ENCODE peak calls at places on chromosomes 5 and 9, in seven cellular contexts. F, M, H, R, E, Z and J are unnamed samples.

GRCh38 chr9:83432104-83432627 is 106.0 kb downstream of the FRMD3 start:
- DNase-seq in M (peak), H (peak), Z (peak), R (peak), F (no peak), E (peak), J (peak)

GRCh38 chr5:155211764-155212163 is 198.2 kb downstream of the KIF4B start:
- DNase-seq in F (no peak), Z (no peak), E (no peak), M (no peak), H (no peak), R (no peak), J (no peak)

GRCh38 chr5:32170303-32171170 is 3.6 kb downstream of the GOLPH3 start:
- DNase-seq in Z (no peak), F (no peak), M (peak), R (no peak), E (peak), H (peak), J (no peak)

GRCh38 chr5:141608046-141608445 is 10.8 kb downstream of the DIAPH1 start:
- DNase-seq in R (no peak), Z (no peak), H (no peak), F (no peak), M (no peak), E (no peak), J (no peak)

GRCh38 chr5:151239237-151239861 is 13.6 kb upstream of the GM2A start:
- DNase-seq in R (peak), Z (peak), E (peak), M (peak), F (no peak), H (no peak), J (peak)

GRCh38 chr5:63398346-63398745 is 563.9 kb downstream of the HTR1A start:
- DNase-seq in F (no peak), R (no peak), E (peak), M (peak), Z (no peak), H (no peak), J (no peak)

GRCh38 chr9:14924821-14925220 is 14.6 kb upstream of the FREM1 start:
- DNase-seq in F (no peak), M (no peak), H (peak), R (no peak), E (no peak), Z (no peak), J (no peak)

GRCh38 chr9:16915126-16915831 is 44.8 kb upstream of the BNC2 start:
- DNase-seq in M (no peak), E (no peak), F (no peak), R (no peak), Z (peak), H (no peak), J (no peak)

GRCh38 chr9:90459321-90459720 is 183.3 kb downstream of the DIRAS2 start:
- DNase-seq in H (no peak), F (no peak), Z (no peak), R (no peak), M (no peak), E (no peak), J (no peak)

GRCh38 chr9:12697719-12698118 is 4.5 kb downstream of the TYRP1 start:
- DNase-seq in M (no peak), E (peak), R (no peak), Z (no peak), F (no peak), H (no peak), J (no peak)

GRCh38 chr5:27041372-27041771 is 3.0 kb upstream of the CDH9 start:
- DNase-seq in Z (no peak), F (no peak), H (no peak), M (no peak), E (no peak), R (no peak), J (no peak)

GRCh38 chr5:134135091-134135655 is 20.7 kb downstream of the TCF7 start:
- DNase-seq in H (no peak), R (no peak), E (no peak), F (no peak), Z (no peak), M (no peak), J (peak)

GRCh38 chr9:100281676-100282387 is 70.9 kb downstream of the TEX10 start:
- DNase-seq in Z (no peak), F (no peak), E (no peak), H (no peak), M (no peak), R (no peak), J (no peak)

GRCh38 chr5:62931081-62931480 is 352.5 kb downstream of the LRRC70 start:
- DNase-seq in M (no peak), Z (no peak), E (no peak), H (no peak), F (no peak), R (no peak), J (no peak)

GRCh38 chr5:73272351-73272750 is 99.4 kb downstream of the TMEM174 start:
- DNase-seq in F (no peak), M (no peak), Z (no peak), R (no peak), H (no peak), E (no peak), J (no peak)

GRCh38 chr9:27336829-27337228 is 39.9 kb upstream of the EQTN start:
- DNase-seq in H (no peak), Z (no peak), M (no peak), E (no peak), R (no peak), F (no peak), J (no peak)

GRCh38 chr9:6757132-6757987 is at the start of gene KDM4C:
- DNase-seq in F (peak), Z (peak), R (peak), M (peak), H (peak), E (peak), J (peak)

GRCh38 chr5:123951204-123951977 is 439.4 kb downstream of the CSNK1G3 start:
- DNase-seq in Z (no peak), F (no peak), M (peak), H (peak), R (peak), E (peak), J (no peak)

GRCh38 chr5:134438268-134438622 is 26.6 kb upstream of the CDKN2AIPNL start:
- DNase-seq in M (peak), H (peak), R (no peak), F (no peak), Z (no peak), E (peak), J (no peak)

GRCh38 chr9:104927912-104928740 is at the start of gene ABCA1:
- DNase-seq in M (peak), F (no peak), E (peak), R (peak), Z (peak), H (no peak), J (peak)

GRCh38 chr9:131758972-131759647 is 19.2 kb upstream of the RAPGEF1 start:
- DNase-seq in M (peak), H (no peak), F (no peak), E (no peak), R (no peak), Z (no peak), J (no peak)

GRCh38 chr5:156174225-156174624 is 152.7 kb upstream of the SGCD start:
- DNase-seq in E (no peak), H (no peak), F (no peak), R (no peak), M (no peak), Z (no peak), J (no peak)

GRCh38 chr5:108101105-108101504 is 280.8 kb downstream of the FBXL17 start:
- DNase-seq in M (no peak), Z (peak), F (no peak), R (no peak), H (no peak), E (peak), J (no peak)

GRCh38 chr9:32395483-32396216 is 11.2 kb downstream of the ACO1 start:
- DNase-seq in F (no peak), R (peak), M (peak), H (peak), E (peak), Z (no peak), J (no peak)

GRCh38 chr5:121175986-121176385 is 675.7 kb upstream of the FTMT start:
- DNase-seq in E (no peak), R (no peak), Z (no peak), F (no peak), H (no peak), M (no peak), J (no peak)

GRCh38 chr5:38307845-38308244 is 49.5 kb downstream of the EGFLAM start:
- DNase-seq in F (no peak), E (no peak), M (no peak), H (no peak), Z (no peak), R (no peak), J (no peak)